ENCODE peak calls at places on chromosomes 7 and 10, in four cellular contexts. M, S, C and K are unnamed samples.
A peak's percentile ranks its signal among the peaks of the same experiment; 100 is the strongest.

GRCh38 chr10:113666682-113667252 is 2.9 kb upstream of the NRAP start:
- DNase-seq in M (no peak), S (no peak), C (no peak), K (no peak)

GRCh38 chr10:69449841-69450240 is 1.4 kb upstream of the TSPAN15 start:
- DNase-seq in M (no peak), S (peak; percentile 75), C (no peak), K (peak; percentile 28)

GRCh38 chr10:22640351-22640750 is 74.0 kb downstream of the PIP4K2A start:
- DNase-seq in M (no peak), S (no peak), C (no peak), K (no peak)

GRCh38 chr7:112204072-112204775 is 2.0 kb downstream of the DOCK4 start:
- DNase-seq in M (no peak), S (peak; percentile 47), C (no peak), K (no peak)

GRCh38 chr7:149776848-149777407 is 3.5 kb upstream of the ZNF467 start:
- DNase-seq in M (no peak), S (no peak), C (no peak), K (no peak)

GRCh38 chr7:39880556-39880955 is 69.5 kb upstream of the CDK13 start:
- DNase-seq in M (no peak), S (no peak), C (no peak), K (no peak)

GRCh38 chr10:97825020-97825739 is 24.5 kb upstream of the GOLGA7B start:
- DNase-seq in M (no peak), S (no peak), C (no peak), K (no peak)

GRCh38 chr7:111694376-111694775 is 132.1 kb upstream of the IMMP2L start:
- DNase-seq in M (no peak), S (no peak), C (no peak), K (no peak)

GRCh38 chr7:133945497-133945896 is 181.6 kb upstream of the LRGUK start:
- DNase-seq in M (no peak), S (no peak), C (no peak), K (no peak)

GRCh38 chr10:25895856-25896255 is 38.2 kb upstream of the MYO3A start:
- DNase-seq in M (no peak), S (no peak), C (no peak), K (no peak)

GRCh38 chr7:108459922-108460551 is 3.8 kb upstream of the NRCAM start:
- DNase-seq in M (no peak), S (peak; percentile 51), C (no peak), K (no peak)

GRCh38 chr7:36021367-36021766 is 131.7 kb upstream of the EEPD1 start:
- DNase-seq in M (no peak), S (no peak), C (no peak), K (no peak)

GRCh38 chr7:150362989-150363769 is 5.4 kb upstream of the REPIN1 start:
- DNase-seq in M (no peak), S (no peak), C (no peak), K (no peak)

GRCh38 chr7:95798401-95798930 is 26.1 kb downstream of the DYNC1I1 start:
- DNase-seq in M (no peak), S (no peak), C (no peak), K (no peak)

GRCh38 chr7:45726883-45727282 is 146.0 kb downstream of the CCDC201 start:
- DNase-seq in M (no peak), S (no peak), C (no peak), K (no peak)

GRCh38 chr7:16670021-16670420 is 24.0 kb downstream of the BZW2 start:
- DNase-seq in M (no peak), S (no peak), C (no peak), K (no peak)

GRCh38 chr10:76117949-76118348 is 686.5 kb downstream of the LRMDA start:
- DNase-seq in M (no peak), S (no peak), C (no peak), K (no peak)

GRCh38 chr10:13816195-13816926 is 229.6 kb downstream of the PRPF18 start:
- DNase-seq in M (peak; percentile 90), S (no peak), C (peak; percentile 40), K (no peak)

GRCh38 chr7:87810726-87811125 is 65.4 kb downstream of the SLC25A40 start:
- DNase-seq in M (no peak), S (no peak), C (no peak), K (no peak)

GRCh38 chr10:97640868-97641811 is 669 bp downstream of the PI4K2A start:
- DNase-seq in M (peak; percentile 24), S (no peak), C (peak; percentile 29), K (no peak)

GRCh38 chr10:6619663-6620062 is 39.6 kb upstream of the PRKCQ start:
- DNase-seq in M (no peak), S (no peak), C (no peak), K (no peak)

GRCh38 chr10:14873090-14873760 is 5.4 kb upstream of the SUV39H2 start:
- DNase-seq in M (no peak), S (no peak), C (no peak), K (no peak)

GRCh38 chr10:49742683-49743463 is 19.2 kb downstream of the OGDHL start:
- DNase-seq in M (no peak), S (no peak), C (no peak), K (no peak)

GRCh38 chr10:103823706-103824272 is 31.6 kb downstream of the SH3PXD2A start:
- DNase-seq in M (no peak), S (no peak), C (no peak), K (no peak)

GRCh38 chr10:63227207-63227895 is 94.2 kb downstream of the NRBF2 start:
- DNase-seq in M (no peak), S (no peak), C (no peak), K (no peak)

GRCh38 chr7:92560602-92561001 is 29.6 kb downstream of the FAM133B start:
- DNase-seq in M (no peak), S (no peak), C (no peak), K (no peak)

GRCh38 chr10:65620404-65621048 is 1305.3 kb upstream of the LRRTM3 start:
- DNase-seq in M (no peak), S (no peak), C (no peak), K (no peak)

GRCh38 chr7:2621948-2622640 is 9.7 kb upstream of the TTYH3 start:
- DNase-seq in M (no peak), S (no peak), C (no peak), K (no peak)

GRCh38 chr7:22860784-22861482 is 38.3 kb upstream of the TOMM7 start:
- DNase-seq in M (no peak), S (no peak), C (no peak), K (no peak)

GRCh38 chr7:7595451-7595850 is 28.8 kb downstream of the MIOS start:
- DNase-seq in M (no peak), S (peak; percentile 6), C (no peak), K (no peak)

GRCh38 chr7:12701433-12701832 is 14.0 kb downstream of the ARL4A start:
- DNase-seq in M (no peak), S (no peak), C (no peak), K (no peak)

GRCh38 chr7:72278550-72278949 is 133.6 kb downstream of the CALN1 start:
- DNase-seq in M (no peak), S (no peak), C (no peak), K (no peak)

GRCh38 chr10:87504307-87504666 is 406 bp upstream of the MINPP1 start:
- DNase-seq in M (no peak), S (no peak), C (no peak), K (no peak)

GRCh38 chr7:110544199-110544598 is 546.7 kb upstream of the LRRN3 start:
- DNase-seq in M (no peak), S (no peak), C (no peak), K (no peak)

GRCh38 chr10:67075381-67076001 is 149.7 kb downstream of the LRRTM3 start:
- DNase-seq in M (no peak), S (no peak), C (no peak), K (no peak)

GRCh38 chr10:45463244-45464116 is 89.5 kb downstream of the ALOX5 start:
- DNase-seq in M (no peak), S (no peak), C (no peak), K (no peak)

GRCh38 chr7:157425761-157426160 is 89.0 kb downstream of the DNAJB6 start:
- DNase-seq in M (no peak), S (no peak), C (no peak), K (no peak)

GRCh38 chr10:14652067-14652466 is 122.6 kb downstream of the FAM107B start:
- DNase-seq in M (no peak), S (peak; percentile 25), C (no peak), K (no peak)

GRCh38 chr7:16564909-16565426 is 38.3 kb downstream of the LRRC72 start:
- DNase-seq in M (peak; percentile 15), S (peak; percentile 58), C (no peak), K (no peak)